ENCODE peak calls at places on chromosomes 11 and 22, in six cellular contexts. One of them, this sample, is unnamed.

GRCh38 chr11:83006877-83007330 is 64.8 kb downstream of the RAB30 start:
- DNase-seq in Caco-2: no peak
- DNase-seq in EH: no peak
- DNase-seq in activated naive CD4-positive, alpha-beta T cell: no peak
- DNase-seq in central memory CD8-positive, alpha-beta T cell: no peak
- DNase-seq in fibroblast of villous mesenchyme: no peak
- DNase-seq in this sample: no peak

GRCh38 chr22:42511401-42511891 is 8.2 kb downstream of the RRP7A start:
- DNase-seq in Caco-2: no peak
- DNase-seq in central memory CD8-positive, alpha-beta T cell: no peak
- DNase-seq in fibroblast of villous mesenchyme: no peak
- DNase-seq in activated naive CD4-positive, alpha-beta T cell: no peak
- DNase-seq in EH: no peak
- DNase-seq in this sample: no peak

GRCh38 chr11:8867856-8868705 is 42.9 kb upstream of the AKIP1 start:
- DNase-seq in central memory CD8-positive, alpha-beta T cell: no peak
- DNase-seq in Caco-2: peak; percentile 10
- DNase-seq in fibroblast of villous mesenchyme: peak; percentile 67
- DNase-seq in activated naive CD4-positive, alpha-beta T cell: no peak
- DNase-seq in EH: peak; percentile 80
- DNase-seq in this sample: no peak

GRCh38 chr11:65391007-65391406 is 4.6 kb downstream of the FRMD8 start:
- DNase-seq in Caco-2: peak; percentile 46
- DNase-seq in central memory CD8-positive, alpha-beta T cell: no peak
- DNase-seq in fibroblast of villous mesenchyme: peak; percentile 61
- DNase-seq in activated naive CD4-positive, alpha-beta T cell: no peak
- DNase-seq in EH: peak; percentile 78
- DNase-seq in this sample: no peak

GRCh38 chr11:110434952-110435779 is 5.4 kb downstream of the FDX1 start:
- DNase-seq in Caco-2: peak; percentile 64
- DNase-seq in central memory CD8-positive, alpha-beta T cell: no peak
- DNase-seq in activated naive CD4-positive, alpha-beta T cell: no peak
- DNase-seq in EH: no peak
- DNase-seq in fibroblast of villous mesenchyme: no peak
- DNase-seq in this sample: no peak

GRCh38 chr11:45662665-45663485 is 2.5 kb downstream of the CHST1 start:
- DNase-seq in Caco-2: no peak
- DNase-seq in fibroblast of villous mesenchyme: peak; percentile 79
- DNase-seq in activated naive CD4-positive, alpha-beta T cell: no peak
- DNase-seq in central memory CD8-positive, alpha-beta T cell: no peak
- DNase-seq in EH: peak; percentile 87
- DNase-seq in this sample: peak; percentile 35

GRCh38 chr11:9748361-9748970 is 84.6 kb downstream of the SWAP70 start:
- DNase-seq in Caco-2: peak; percentile 70
- DNase-seq in EH: peak; percentile 84
- DNase-seq in central memory CD8-positive, alpha-beta T cell: peak; percentile 37
- DNase-seq in activated naive CD4-positive, alpha-beta T cell: no peak
- DNase-seq in fibroblast of villous mesenchyme: peak; percentile 77
- DNase-seq in this sample: peak; percentile 76

GRCh38 chr11:107623183-107623582 is 32.2 kb downstream of the ELMOD1 start:
- DNase-seq in activated naive CD4-positive, alpha-beta T cell: no peak
- DNase-seq in Caco-2: no peak
- DNase-seq in fibroblast of villous mesenchyme: no peak
- DNase-seq in EH: no peak
- DNase-seq in central memory CD8-positive, alpha-beta T cell: no peak
- DNase-seq in this sample: no peak

GRCh38 chr22:45318558-45319318 is 9.0 kb downstream of the FAM118A start:
- DNase-seq in activated naive CD4-positive, alpha-beta T cell: no peak
- DNase-seq in Caco-2: no peak
- DNase-seq in fibroblast of villous mesenchyme: peak; percentile 74
- DNase-seq in EH: peak; percentile 75
- DNase-seq in central memory CD8-positive, alpha-beta T cell: peak; percentile 77
- DNase-seq in this sample: no peak

GRCh38 chr22:41237036-41237706 is 3.6 kb downstream of the CHADL start:
- DNase-seq in fibroblast of villous mesenchyme: no peak
- DNase-seq in EH: no peak
- DNase-seq in central memory CD8-positive, alpha-beta T cell: no peak
- DNase-seq in Caco-2: no peak
- DNase-seq in activated naive CD4-positive, alpha-beta T cell: no peak
- DNase-seq in this sample: no peak